ENCODE peak calls at places on chromosomes 5 and 9, in five cellular contexts. L, H, W, X and Y are unnamed samples.

GRCh38 chr5:757931-758697 is 26.4 kb downstream of the ZDHHC11B start:
- DNase-seq in H (no peak), L (peak; percentile 60), W (no peak), X (peak; percentile 64), Y (peak; percentile 86)

GRCh38 chr9:111599948-111600343 is 499 bp upstream of the PTGR1 start:
- DNase-seq in X (no peak), W (no peak), L (no peak), H (no peak), Y (no peak)

GRCh38 chr9:125785187-125785840 is 38.1 kb downstream of the PBX3 start:
- DNase-seq in X (no peak), L (no peak), W (no peak), H (no peak), Y (no peak)

GRCh38 chr5:157327771-157328170 is 61.8 kb downstream of the CYFIP2 start:
- DNase-seq in H (no peak), W (no peak), X (no peak), L (no peak), Y (no peak)

GRCh38 chr5:127101533-127101932 is 28.2 kb upstream of the C5orf63 start:
- DNase-seq in H (no peak), X (peak; percentile 64), L (no peak), W (no peak), Y (no peak)

GRCh38 chr9:87148391-87149237 is 201.3 kb upstream of the GAS1 start:
- DNase-seq in W (no peak), X (peak; percentile 50), H (no peak), L (peak; percentile 52), Y (peak; percentile 86)

GRCh38 chr5:73591698-73592501 is 26.4 kb downstream of the UTP15 start:
- DNase-seq in L (no peak), H (peak; percentile 29), W (no peak), X (no peak), Y (no peak)

GRCh38 chr9:123642291-123643278 is 286.6 kb downstream of the CRB2 start:
- DNase-seq in X (peak; percentile 83), L (peak; percentile 73), H (no peak), W (no peak), Y (no peak)

GRCh38 chr9:69485466-69485865 is 160.5 kb downstream of the ENTREP1 start:
- DNase-seq in L (peak; percentile 51), X (no peak), H (no peak), W (no peak), Y (no peak)

GRCh38 chr9:82124090-82124489 is 135.5 kb downstream of the SPATA31D1 start:
- DNase-seq in H (peak; percentile 50), L (no peak), X (no peak), W (no peak), Y (no peak)

GRCh38 chr9:130920762-130921482 is 18.1 kb downstream of the FIBCD1 start:
- DNase-seq in W (no peak), H (no peak), L (no peak), X (no peak), Y (no peak)

GRCh38 chr5:69029292-69029691 is 64.5 kb upstream of the SLC30A5 start:
- DNase-seq in W (no peak), X (no peak), H (no peak), L (no peak), Y (no peak)

GRCh38 chr5:127080001-127080478 is 6.7 kb upstream of the C5orf63 start:
- DNase-seq in H (no peak), X (no peak), W (no peak), L (no peak), Y (no peak)

GRCh38 chr9:101418518-101419111 is 17.0 kb downstream of the ALDOB start:
- DNase-seq in X (no peak), L (no peak), W (no peak), H (no peak), Y (no peak)

GRCh38 chr9:77960356-77961153 is 71.1 kb downstream of the GNAQ start:
- DNase-seq in W (no peak), H (no peak), X (no peak), L (no peak), Y (no peak)

GRCh38 chr5:148224131-148224742 is 14.1 kb upstream of the MARCOL start:
- DNase-seq in H (no peak), L (no peak), W (no peak), X (no peak), Y (no peak)

GRCh38 chr5:154189819-154190651 is 498 bp upstream of the GALNT10 start:
- DNase-seq in L (peak; percentile 90), H (no peak), W (peak; percentile 73), X (peak; percentile 88), Y (peak; percentile 94)

GRCh38 chr9:72557549-72557948 is 36.1 kb downstream of the TMC1 start:
- DNase-seq in H (peak; percentile 83), W (no peak), L (peak; percentile 23), X (no peak), Y (no peak)

GRCh38 chr9:129458155-129458661 is 162.7 kb downstream of the C9orf50 start:
- DNase-seq in H (no peak), X (peak; percentile 37), W (peak; percentile 45), L (peak; percentile 54), Y (no peak)

GRCh38 chr9:133023117-133023890 is 7.5 kb upstream of the GTF3C5 start:
- DNase-seq in W (no peak), X (no peak), L (peak; percentile 67), H (no peak), Y (no peak)

GRCh38 chr9:129572052-129572425 is 48.9 kb downstream of the C9orf50 start:
- DNase-seq in W (no peak), L (no peak), H (no peak), X (no peak), Y (peak; percentile 60)

GRCh38 chr9:136711751-136712689 is at the start of gene DIPK1B:
- DNase-seq in W (no peak), L (no peak), H (no peak), X (no peak), Y (no peak)

GRCh38 chr9:126805546-126806262 is 864 bp downstream of the ZBTB43 start:
- DNase-seq in X (peak; percentile 81), H (no peak), L (peak; percentile 74), W (peak; percentile 66), Y (peak; percentile 74)

GRCh38 chr5:171762841-171763408 is 22.7 kb upstream of the SMIM23 start:
- DNase-seq in X (no peak), L (no peak), W (no peak), H (no peak), Y (no peak)

GRCh38 chr5:176629853-176630680 is at the start of the genes EIF4E1B and SNCB:
- DNase-seq in W (peak; percentile 31), H (no peak), L (no peak), X (no peak), Y (no peak)

GRCh38 chr9:7490317-7491108 is 309.1 kb downstream of the DMAC1 start:
- DNase-seq in H (no peak), X (no peak), L (no peak), W (no peak), Y (no peak)

GRCh38 chr9:68750786-68751185 is 45.7 kb downstream of the PIP5K1B start:
- DNase-seq in L (no peak), W (no peak), X (no peak), H (no peak), Y (no peak)

GRCh38 chr5:41788800-41789395 is 81.3 kb downstream of the OXCT1 start:
- DNase-seq in W (no peak), H (no peak), X (no peak), L (no peak), Y (no peak)

DNA sequence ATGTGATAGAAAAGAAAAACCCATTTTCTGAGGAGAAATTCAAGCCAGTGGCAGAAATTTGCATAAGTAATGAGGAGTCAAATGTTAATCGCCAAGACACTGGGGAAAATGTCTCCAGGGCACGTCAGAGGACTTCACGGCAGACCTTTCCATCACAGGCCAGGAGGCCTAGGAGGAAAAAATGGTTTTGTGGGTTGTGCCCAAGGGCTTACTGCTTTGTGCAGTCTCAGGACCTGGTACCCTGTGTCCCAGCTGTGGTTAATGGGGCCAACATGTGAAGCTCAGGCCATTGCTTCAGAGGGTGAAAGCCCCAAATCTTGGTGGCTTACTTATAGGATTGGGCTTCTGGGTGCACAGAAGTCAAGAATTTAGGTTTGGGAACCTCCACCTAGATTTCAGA is 54.8 kb upstream of the ADAMTS2 start:
- DNase-seq in W (no peak), L (no peak), X (no peak), H (no peak), Y (no peak)
- H3K9me3 ChIP-seq in W (no peaks in the 10 kb centered on the region), L (peaks cover 13% of the 10 kb centered on the region), X (peaks cover 11% of the 10 kb centered on the region), H (peaks cover 14% of the 10 kb centered on the region), Y (peaks cover 17% of the 10 kb centered on the region)

GRCh38 chr9:113898596-113898995 is 22.5 kb downstream of the ZNF618 start:
- DNase-seq in W (no peak), X (no peak), H (no peak), L (no peak), Y (no peak)
- H3K9me3 ChIP-seq in W (no peaks in the 10 kb centered on the region), X (no peaks in the 10 kb centered on the region), H (no peaks in the 10 kb centered on the region), L (no peaks in the 10 kb centered on the region), Y (no peaks in the 10 kb centered on the region)

DNA sequence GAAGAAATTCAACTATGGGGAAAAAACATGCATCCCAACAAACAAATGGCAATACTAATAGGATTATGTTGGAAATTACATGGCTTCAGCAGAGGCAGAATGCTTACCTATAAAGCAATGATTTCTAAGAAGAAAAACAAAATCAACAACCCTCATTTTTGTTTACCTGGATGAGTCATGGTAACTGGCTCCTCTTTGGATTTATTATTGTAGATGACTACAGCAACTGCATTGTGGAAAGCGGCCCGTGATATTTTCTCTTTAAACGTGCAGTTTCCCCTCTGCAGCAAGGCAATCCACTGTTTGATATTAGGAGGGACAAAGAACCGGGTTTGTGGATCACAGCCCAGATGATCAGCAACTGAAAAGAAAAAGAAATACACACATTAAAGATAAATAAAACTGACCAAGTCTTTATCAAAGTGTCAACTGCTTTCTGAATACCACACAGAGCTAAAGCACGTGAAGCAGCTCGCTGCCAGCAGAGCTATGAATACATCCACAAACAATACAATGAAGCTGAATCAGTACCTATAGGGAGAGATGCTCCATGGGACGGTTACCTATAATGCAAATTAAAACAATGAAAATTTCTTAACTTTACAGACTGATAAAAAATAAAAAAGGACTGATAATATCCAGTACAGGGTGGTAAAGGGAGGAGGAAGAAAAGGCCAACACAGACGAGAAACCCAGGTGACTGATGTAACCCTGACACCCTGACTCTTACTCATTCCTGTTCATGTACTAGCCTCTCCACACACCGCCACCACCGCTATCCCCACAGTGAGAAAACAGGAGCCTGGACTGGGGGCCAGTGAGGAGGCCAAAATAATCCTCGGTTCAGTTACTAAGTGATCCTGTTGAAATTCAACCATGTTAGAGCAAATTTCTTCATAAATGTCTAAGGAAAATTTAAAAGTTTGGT is 31.0 kb downstream of the RNF130 start:
- DNase-seq in H (no peak), X (no peak), W (no peak), L (no peak), Y (no peak)
- H3K9me3 ChIP-seq in H (peaks cover 6% of the 10 kb centered on the region), X (peaks cover 2% of the 10 kb centered on the region), W (peaks cover 5% of the 10 kb centered on the region), L (peaks cover 10% of the 10 kb centered on the region), Y (no peaks in the 10 kb centered on the region)

GRCh38 chr9:117687532-117687931 is 16.7 kb upstream of the TLR4 start:
- DNase-seq in X (no peak), H (no peak), W (no peak), L (peak; percentile 73), Y (no peak)

GRCh38 chr9:117697046-117697445 is 7.2 kb upstream of the TLR4 start:
- DNase-seq in H (no peak), W (no peak), L (no peak), X (no peak), Y (no peak)

GRCh38 chr9:117696141-117696540 is 8.1 kb upstream of the TLR4 start:
- DNase-seq in W (no peak), H (no peak), L (no peak), X (no peak), Y (no peak)

DNA sequence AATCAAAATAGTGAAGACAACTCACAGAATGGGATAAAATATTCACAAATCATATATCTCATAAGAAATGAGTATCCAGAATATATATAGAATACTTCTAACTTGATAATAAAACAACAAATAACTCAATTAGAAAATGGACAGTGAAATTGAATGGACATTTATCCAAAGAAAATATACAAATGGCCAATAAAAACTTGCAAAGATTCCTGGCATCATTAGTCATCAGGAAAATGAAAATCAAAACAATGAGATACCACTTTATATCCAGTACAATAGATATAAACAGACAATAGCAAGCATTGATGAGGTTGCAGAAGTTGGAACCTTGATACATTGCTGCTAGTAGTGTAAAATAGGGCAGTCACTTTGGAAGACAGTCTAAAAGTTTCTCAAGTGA is 12.8 kb upstream of the TLR4 start:
- DNase-seq in W (no peak), H (no peak), X (no peak), L (no peak), Y (no peak)
- H3K9me3 ChIP-seq in W (no peaks in the 10 kb centered on the region), H (peaks cover 7% of the 10 kb centered on the region), X (no peaks in the 10 kb centered on the region), L (no peaks in the 10 kb centered on the region), Y (no peaks in the 10 kb centered on the region)